ENCODE peak calls at places on chromosomes 16 and 17, in six cellular contexts. One of them, this sample, is unnamed.

GRCh38 chr16:67781548-67781921 is 24.8 kb downstream of the RANBP10 start:
- DNase-seq in heart right ventricle: no peak
- DNase-seq in psoas muscle: no peak
- DNase-seq in CD4-positive, alpha-beta memory T cell: peak; percentile 1
- DNase-seq in OCI-LY7: no peak
- DNase-seq in lung: no peak
- DNase-seq in this sample: no peak

GRCh38 chr17:56773124-56773523 is 60.6 kb downstream of the C17orf67 start:
- DNase-seq in OCI-LY7: no peak
- DNase-seq in heart right ventricle: no peak
- DNase-seq in CD4-positive, alpha-beta memory T cell: no peak
- DNase-seq in psoas muscle: no peak
- DNase-seq in lung: no peak
- DNase-seq in this sample: no peak

GRCh38 chr17:51085150-51085805 is 35.4 kb downstream of the SPAG9 start:
- DNase-seq in psoas muscle: no peak
- DNase-seq in lung: no peak
- DNase-seq in OCI-LY7: no peak
- DNase-seq in heart right ventricle: no peak
- DNase-seq in CD4-positive, alpha-beta memory T cell: no peak
- DNase-seq in this sample: no peak

GRCh38 chr16:12868169-12868568 is 33.2 kb upstream of the SHISA9 start:
- DNase-seq in CD4-positive, alpha-beta memory T cell: no peak
- DNase-seq in psoas muscle: no peak
- DNase-seq in OCI-LY7: peak; percentile 53
- DNase-seq in heart right ventricle: no peak
- DNase-seq in lung: no peak
- DNase-seq in this sample: no peak

GRCh38 chr16:10982430-10983174 is 38.2 kb downstream of the CLEC16A start:
- DNase-seq in heart right ventricle: no peak
- DNase-seq in CD4-positive, alpha-beta memory T cell: no peak
- DNase-seq in lung: no peak
- DNase-seq in OCI-LY7: peak; percentile 25
- DNase-seq in psoas muscle: peak; percentile 71
- DNase-seq in this sample: no peak

GRCh38 chr17:6567528-6568185 is 11.3 kb upstream of the PITPNM3 start:
- DNase-seq in heart right ventricle: no peak
- DNase-seq in OCI-LY7: no peak
- DNase-seq in CD4-positive, alpha-beta memory T cell: no peak
- DNase-seq in psoas muscle: no peak
- DNase-seq in lung: peak; percentile 63
- DNase-seq in this sample: no peak

GRCh38 chr17:50787106-50787505 is 19.8 kb upstream of the ANKRD40CL start:
- DNase-seq in psoas muscle: no peak
- DNase-seq in lung: no peak
- DNase-seq in OCI-LY7: no peak
- DNase-seq in heart right ventricle: no peak
- DNase-seq in CD4-positive, alpha-beta memory T cell: no peak
- DNase-seq in this sample: no peak

GRCh38 chr16:11796227-11797165 is 562 bp downstream of the ZC3H7A start:
- DNase-seq in heart right ventricle: peak; percentile 74
- DNase-seq in CD4-positive, alpha-beta memory T cell: peak; percentile 53
- DNase-seq in psoas muscle: peak; percentile 79
- DNase-seq in OCI-LY7: peak; percentile 31
- DNase-seq in lung: peak; percentile 67
- DNase-seq in this sample: no peak

GRCh38 chr16:27235055-27235937 is 32.0 kb downstream of the KDM8 start:
- DNase-seq in heart right ventricle: peak; percentile 88
- DNase-seq in psoas muscle: peak; percentile 92
- DNase-seq in CD4-positive, alpha-beta memory T cell: peak; percentile 95
- DNase-seq in OCI-LY7: peak; percentile 78
- DNase-seq in lung: peak; percentile 81
- DNase-seq in this sample: no peak

GRCh38 chr16:73365010-73365409 is 317.1 kb upstream of the ZFHX3 start:
- DNase-seq in lung: no peak
- DNase-seq in psoas muscle: no peak
- DNase-seq in OCI-LY7: no peak
- DNase-seq in heart right ventricle: peak; percentile 23
- DNase-seq in CD4-positive, alpha-beta memory T cell: no peak
- DNase-seq in this sample: no peak

GRCh38 chr17:42249681-42250446 is 26.3 kb downstream of the STAT5B start:
- DNase-seq in lung: no peak
- DNase-seq in CD4-positive, alpha-beta memory T cell: peak; percentile 60
- DNase-seq in OCI-LY7: no peak
- DNase-seq in heart right ventricle: no peak
- DNase-seq in psoas muscle: no peak
- DNase-seq in this sample: no peak

GRCh38 chr17:47882247-47882646 is 13.8 kb upstream of the SP2 start:
- DNase-seq in OCI-LY7: no peak
- DNase-seq in CD4-positive, alpha-beta memory T cell: no peak
- DNase-seq in lung: no peak
- DNase-seq in heart right ventricle: no peak
- DNase-seq in psoas muscle: no peak
- DNase-seq in this sample: no peak

GRCh38 chr16:84940670-84941551 is 70.4 kb downstream of the ZDHHC7 start:
- DNase-seq in lung: no peak
- DNase-seq in heart right ventricle: no peak
- DNase-seq in OCI-LY7: no peak
- DNase-seq in CD4-positive, alpha-beta memory T cell: no peak
- DNase-seq in psoas muscle: peak; percentile 70
- DNase-seq in this sample: no peak

GRCh38 chr16:25143898-25144297 is 32.4 kb downstream of the LCMT1 start:
- DNase-seq in CD4-positive, alpha-beta memory T cell: no peak
- DNase-seq in OCI-LY7: no peak
- DNase-seq in lung: no peak
- DNase-seq in heart right ventricle: no peak
- DNase-seq in psoas muscle: no peak
- DNase-seq in this sample: no peak

GRCh38 chr16:89374393-89374948 is 115.9 kb downstream of the ANKRD11 start:
- DNase-seq in OCI-LY7: no peak
- DNase-seq in CD4-positive, alpha-beta memory T cell: no peak
- DNase-seq in heart right ventricle: no peak
- DNase-seq in lung: no peak
- DNase-seq in psoas muscle: no peak
- DNase-seq in this sample: no peak

GRCh38 chr16:11354407-11354732 is 9.1 kb downstream of the RMI2 start:
- DNase-seq in psoas muscle: no peak
- DNase-seq in OCI-LY7: peak; percentile 66
- DNase-seq in CD4-positive, alpha-beta memory T cell: no peak
- DNase-seq in heart right ventricle: no peak
- DNase-seq in lung: no peak
- DNase-seq in this sample: no peak

GRCh38 chr17:73265646-73266640 is 4.3 kb upstream of the CPSF4L start:
- DNase-seq in psoas muscle: no peak
- DNase-seq in CD4-positive, alpha-beta memory T cell: no peak
- DNase-seq in heart right ventricle: no peak
- DNase-seq in lung: no peak
- DNase-seq in OCI-LY7: no peak
- DNase-seq in this sample: no peak

GRCh38 chr17:50283714-50284432 is 9.6 kb downstream of the TMEM92 start:
- DNase-seq in psoas muscle: peak; percentile 20
- DNase-seq in heart right ventricle: no peak
- DNase-seq in CD4-positive, alpha-beta memory T cell: no peak
- DNase-seq in lung: no peak
- DNase-seq in OCI-LY7: no peak
- DNase-seq in this sample: no peak

GRCh38 chr17:32915108-32915700 is 12.7 kb upstream of the TMEM98 start:
- DNase-seq in psoas muscle: no peak
- DNase-seq in CD4-positive, alpha-beta memory T cell: no peak
- DNase-seq in lung: peak; percentile 28
- DNase-seq in OCI-LY7: no peak
- DNase-seq in heart right ventricle: no peak
- DNase-seq in this sample: no peak

GRCh38 chr17:30824002-30824355 is 513 bp downstream of the CRLF3 start:
- DNase-seq in psoas muscle: no peak
- DNase-seq in heart right ventricle: no peak
- DNase-seq in OCI-LY7: peak; percentile 36
- DNase-seq in CD4-positive, alpha-beta memory T cell: no peak
- DNase-seq in lung: no peak
- DNase-seq in this sample: no peak

GRCh38 chr16:3007957-3008748 is 4.6 kb upstream of the CLDN9 start:
- DNase-seq in OCI-LY7: peak; percentile 23
- DNase-seq in psoas muscle: no peak
- DNase-seq in heart right ventricle: no peak
- DNase-seq in CD4-positive, alpha-beta memory T cell: peak; percentile 36
- DNase-seq in lung: peak; percentile 52
- DNase-seq in this sample: peak; percentile 97

GRCh38 chr17:79670537-79671386 is 59.9 kb upstream of the RBFOX3 start:
- DNase-seq in lung: no peak
- DNase-seq in CD4-positive, alpha-beta memory T cell: no peak
- DNase-seq in psoas muscle: no peak
- DNase-seq in heart right ventricle: no peak
- DNase-seq in OCI-LY7: no peak
- DNase-seq in this sample: no peak

GRCh38 chr17:78239489-78239931 is 8.1 kb downstream of the TMEM235 start:
- DNase-seq in CD4-positive, alpha-beta memory T cell: no peak
- DNase-seq in lung: no peak
- DNase-seq in OCI-LY7: peak; percentile 92
- DNase-seq in psoas muscle: no peak
- DNase-seq in heart right ventricle: no peak
- DNase-seq in this sample: no peak

GRCh38 chr16:52634101-52634500 is 87.2 kb upstream of the TOX3 start:
- DNase-seq in heart right ventricle: no peak
- DNase-seq in psoas muscle: no peak
- DNase-seq in lung: no peak
- DNase-seq in OCI-LY7: no peak
- DNase-seq in CD4-positive, alpha-beta memory T cell: no peak
- DNase-seq in this sample: no peak

GRCh38 chr16:85187002-85187401 is 74.7 kb upstream of the CIBAR2 start:
- DNase-seq in heart right ventricle: no peak
- DNase-seq in psoas muscle: peak; percentile 87
- DNase-seq in lung: no peak
- DNase-seq in CD4-positive, alpha-beta memory T cell: no peak
- DNase-seq in OCI-LY7: no peak
- DNase-seq in this sample: no peak

GRCh38 chr17:49360796-49361128 is 1.3 kb downstream of the ZNF652 start:
- DNase-seq in CD4-positive, alpha-beta memory T cell: no peak
- DNase-seq in psoas muscle: no peak
- DNase-seq in lung: no peak
- DNase-seq in heart right ventricle: no peak
- DNase-seq in OCI-LY7: no peak
- DNase-seq in this sample: no peak

GRCh38 chr17:44004077-44004760 is at the start of gene NAGS:
- DNase-seq in CD4-positive, alpha-beta memory T cell: peak; percentile 8
- DNase-seq in psoas muscle: peak; percentile 47
- DNase-seq in OCI-LY7: no peak
- DNase-seq in heart right ventricle: no peak
- DNase-seq in lung: peak; percentile 65
- DNase-seq in this sample: no peak

GRCh38 chr16:56637814-56638750 is at the start of gene MT1A:
- DNase-seq in lung: peak; percentile 78
- DNase-seq in OCI-LY7: no peak
- DNase-seq in heart right ventricle: peak; percentile 88
- DNase-seq in psoas muscle: peak; percentile 87
- DNase-seq in CD4-positive, alpha-beta memory T cell: no peak
- DNase-seq in this sample: no peak

DNA sequence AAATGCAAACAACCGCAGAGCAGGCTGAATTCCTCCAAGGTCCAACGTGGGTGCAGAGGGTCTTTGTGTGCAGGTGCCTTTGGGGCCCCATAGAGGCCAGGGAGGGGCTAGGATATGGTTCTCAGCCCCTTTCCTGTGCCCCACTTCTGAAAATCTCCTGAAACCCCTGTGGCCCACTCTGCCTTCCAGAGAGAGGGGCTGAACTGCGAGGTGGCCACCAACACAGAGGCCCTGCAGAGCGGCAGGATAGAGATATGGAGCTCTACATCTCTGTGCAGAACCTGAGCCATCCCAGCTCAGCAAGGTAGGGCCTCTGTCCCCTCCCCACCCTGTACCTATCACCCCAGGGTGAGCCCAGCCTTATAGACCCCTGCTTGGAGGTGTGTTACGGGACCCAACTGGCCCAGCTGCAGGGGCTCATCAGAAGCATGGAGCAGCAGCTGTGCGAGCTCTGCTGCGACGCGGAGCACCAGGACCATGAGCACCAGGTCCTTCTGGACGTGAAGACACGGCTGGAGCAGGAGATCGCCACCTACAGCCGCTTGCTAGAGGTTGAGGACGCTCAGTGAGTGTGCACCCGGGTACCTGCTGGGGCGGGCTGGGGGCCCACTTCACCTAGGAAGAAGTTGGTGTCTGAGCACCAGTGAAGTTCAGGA is 5.5 kb downstream of the USP6 start:
- DNase-seq in heart right ventricle: no peak
- DNase-seq in lung: no peak
- DNase-seq in psoas muscle: no peak
- DNase-seq in CD4-positive, alpha-beta memory T cell: no peak
- DNase-seq in OCI-LY7: no peak
- DNase-seq in this sample: no peak
- H3K4me3 ChIP-seq in heart right ventricle: no peak overlapping the region
- H3K4me3 ChIP-seq in lung: no peak overlapping the region
- H3K4me3 ChIP-seq in psoas muscle: peak overlapping the region; percentile 72
- H3K4me3 ChIP-seq in CD4-positive, alpha-beta memory T cell: no peak overlapping the region
- H3K4me3 ChIP-seq in OCI-LY7: no peak overlapping the region
- H3K4me3 ChIP-seq in this sample: no peak overlapping the region

DNA sequence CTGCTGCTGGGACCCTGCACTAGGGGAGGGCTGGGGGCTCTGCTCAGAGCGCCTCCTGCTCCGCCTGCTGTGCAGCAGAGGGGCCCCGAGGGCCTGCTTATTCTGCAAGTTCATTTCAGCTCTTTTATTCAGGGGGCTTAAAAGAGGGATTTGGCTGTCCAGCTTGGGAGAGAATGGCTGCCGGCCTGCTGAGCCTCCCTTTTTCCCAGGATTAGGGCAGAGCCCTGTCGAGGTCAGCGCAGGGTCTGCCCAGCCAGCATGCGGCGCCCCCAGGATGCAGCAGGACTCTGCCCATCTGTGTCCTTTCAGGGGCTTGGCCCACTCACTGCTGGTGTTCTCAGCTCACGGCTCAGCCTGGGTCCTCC is 1.1 kb downstream of the SMIM5 start:
- DNase-seq in OCI-LY7: no peak
- DNase-seq in heart right ventricle: no peak
- DNase-seq in psoas muscle: no peak
- DNase-seq in CD4-positive, alpha-beta memory T cell: no peak
- DNase-seq in lung: no peak
- DNase-seq in this sample: no peak
- H3K27ac ChIP-seq in OCI-LY7: no peak overlapping the region
- H3K27ac ChIP-seq in heart right ventricle: peak overlapping the region; percentile 80
- H3K27ac ChIP-seq in psoas muscle: peak overlapping the region; percentile 78
- H3K27ac ChIP-seq in CD4-positive, alpha-beta memory T cell: no peak overlapping the region
- H3K27ac ChIP-seq in lung: peak overlapping the region; percentile 87
- H3K27ac ChIP-seq in this sample: no peak overlapping the region

GRCh38 chr16:847681-848445 is 47.3 kb upstream of the GNG13 start:
- DNase-seq in heart right ventricle: no peak
- DNase-seq in OCI-LY7: no peak
- DNase-seq in lung: no peak
- DNase-seq in CD4-positive, alpha-beta memory T cell: no peak
- DNase-seq in psoas muscle: peak; percentile 42
- DNase-seq in this sample: no peak
- H3K9me3 ChIP-seq in heart right ventricle: no peaks in the 10 kb centered on the region
- H3K9me3 ChIP-seq in OCI-LY7: no peaks in the 10 kb centered on the region
- H3K9me3 ChIP-seq in lung: peaks cover 6% of the 10 kb centered on the region
- H3K9me3 ChIP-seq in CD4-positive, alpha-beta memory T cell: no peaks in the 10 kb centered on the region
- H3K9me3 ChIP-seq in psoas muscle: no peaks in the 10 kb centered on the region
- H3K9me3 ChIP-seq in this sample: peaks cover 2% of the 10 kb centered on the region

DNA sequence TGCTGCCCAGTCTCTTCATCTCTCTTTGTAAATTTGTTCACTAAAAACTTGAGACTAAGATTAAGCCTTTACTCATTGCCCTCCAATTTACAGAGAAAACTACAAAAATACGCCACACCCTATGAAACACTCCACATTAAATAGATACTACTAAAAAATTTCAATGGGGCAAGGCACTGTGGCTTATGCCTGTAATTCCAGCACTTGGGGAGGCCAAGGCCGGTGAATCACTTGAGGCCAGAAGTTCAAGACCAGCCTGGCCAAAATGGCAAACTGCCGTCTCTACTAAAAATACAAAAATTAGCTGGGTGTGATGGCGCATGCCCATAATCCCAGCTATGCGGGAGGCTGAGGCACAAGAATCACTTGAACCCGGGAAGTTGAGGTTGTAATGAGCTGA is 3.8 kb downstream of the UBE2O start:
- DNase-seq in OCI-LY7: no peak
- DNase-seq in CD4-positive, alpha-beta memory T cell: no peak
- DNase-seq in heart right ventricle: no peak
- DNase-seq in psoas muscle: no peak
- DNase-seq in lung: no peak
- DNase-seq in this sample: no peak
- H3K4me3 ChIP-seq in OCI-LY7: no peak overlapping the region
- H3K4me3 ChIP-seq in CD4-positive, alpha-beta memory T cell: no peak overlapping the region
- H3K4me3 ChIP-seq in heart right ventricle: no peak overlapping the region
- H3K4me3 ChIP-seq in psoas muscle: no peak overlapping the region
- H3K4me3 ChIP-seq in lung: no peak overlapping the region
- H3K4me3 ChIP-seq in this sample: no peak overlapping the region